ENCODE peak calls at places on chromosome 2, in six cellular contexts. One of them, this sample, is unnamed.
A peak's percentile ranks its signal among the peaks of the same experiment; 100 is the strongest.

GRCh38 chr2:227761734-227762476 is 16.2 kb downstream of the SCYGR8 start:
- DNase-seq in IMR-90: peak; percentile 8
- DNase-seq in GM12878: no peak
- DNase-seq in K562: no peak
- DNase-seq in HEK293T: no peak
- DNase-seq in HepG2: peak; percentile 62
- DNase-seq in this sample: no peak

GRCh38 chr2:98487806-98488189 is 43.1 kb downstream of the INPP4A start:
- DNase-seq in IMR-90: peak; percentile 17
- DNase-seq in GM12878: peak; percentile 92
- DNase-seq in K562: peak; percentile 50
- DNase-seq in HEK293T: peak; percentile 34
- DNase-seq in HepG2: peak; percentile 66
- DNase-seq in this sample: peak; percentile 59

GRCh38 chr2:215615829-215616226 is 180.0 kb upstream of the FN1 start:
- DNase-seq in IMR-90: no peak
- DNase-seq in GM12878: no peak
- DNase-seq in K562: no peak
- DNase-seq in HEK293T: no peak
- DNase-seq in HepG2: no peak
- DNase-seq in this sample: no peak

GRCh38 chr2:233839447-233839820 is 14.9 kb downstream of the HJURP start:
- DNase-seq in IMR-90: no peak
- DNase-seq in GM12878: no peak
- DNase-seq in K562: no peak
- DNase-seq in HEK293T: no peak
- DNase-seq in HepG2: no peak
- DNase-seq in this sample: no peak

GRCh38 chr2:199108056-199108455 is 349.7 kb downstream of the SATB2 start:
- DNase-seq in IMR-90: no peak
- DNase-seq in GM12878: no peak
- DNase-seq in K562: no peak
- DNase-seq in HEK293T: no peak
- DNase-seq in HepG2: no peak
- DNase-seq in this sample: no peak

GRCh38 chr2:152415811-152416210 is 80.8 kb downstream of the FMNL2 start:
- DNase-seq in IMR-90: no peak
- DNase-seq in GM12878: no peak
- DNase-seq in K562: no peak
- DNase-seq in HEK293T: no peak
- DNase-seq in HepG2: no peak
- DNase-seq in this sample: no peak

GRCh38 chr2:234495801-234496441 is 960 bp downstream of the ARL4C start:
- DNase-seq in IMR-90: peak; percentile 32
- DNase-seq in GM12878: no peak
- DNase-seq in K562: no peak
- DNase-seq in HEK293T: no peak
- DNase-seq in HepG2: no peak
- DNase-seq in this sample: no peak

GRCh38 chr2:65974067-65974723 is 460.7 kb upstream of the MEIS1 start:
- DNase-seq in IMR-90: no peak
- DNase-seq in GM12878: no peak
- DNase-seq in K562: no peak
- DNase-seq in HEK293T: peak; percentile 13
- DNase-seq in HepG2: no peak
- DNase-seq in this sample: no peak

GRCh38 chr2:69791045-69791444 is 38.4 kb upstream of the GMCL1 start:
- DNase-seq in IMR-90: no peak
- DNase-seq in GM12878: no peak
- DNase-seq in K562: no peak
- DNase-seq in HEK293T: no peak
- DNase-seq in HepG2: no peak
- DNase-seq in this sample: no peak

GRCh38 chr2:220499281-220499680 is 871.9 kb downstream of the SLC4A3 start:
- DNase-seq in IMR-90: peak; percentile 80
- DNase-seq in GM12878: no peak
- DNase-seq in K562: no peak
- DNase-seq in HEK293T: no peak
- DNase-seq in HepG2: no peak
- DNase-seq in this sample: peak; percentile 39

GRCh38 chr2:179538406-179538805 is 273.8 kb upstream of the SESTD1 start:
- DNase-seq in IMR-90: peak; percentile 41
- DNase-seq in GM12878: no peak
- DNase-seq in K562: no peak
- DNase-seq in HEK293T: no peak
- DNase-seq in HepG2: no peak
- DNase-seq in this sample: no peak

GRCh38 chr2:70627499-70627898 is 73.9 kb upstream of the TGFA start:
- DNase-seq in IMR-90: no peak
- DNase-seq in GM12878: no peak
- DNase-seq in K562: peak; percentile 30
- DNase-seq in HEK293T: no peak
- DNase-seq in HepG2: peak; percentile 24
- DNase-seq in this sample: peak; percentile 64

GRCh38 chr2:236217926-236218325 is 46.3 kb downstream of the ASB18 start:
- DNase-seq in IMR-90: no peak
- DNase-seq in GM12878: no peak
- DNase-seq in K562: no peak
- DNase-seq in HEK293T: no peak
- DNase-seq in HepG2: no peak
- DNase-seq in this sample: no peak

GRCh38 chr2:181371782-181372292 is 85.3 kb upstream of the ITGA4 start:
- DNase-seq in IMR-90: peak; percentile 57
- DNase-seq in GM12878: no peak
- DNase-seq in K562: no peak
- DNase-seq in HEK293T: no peak
- DNase-seq in HepG2: no peak
- DNase-seq in this sample: no peak

GRCh38 chr2:27379383-27379839 is 1.1 kb downstream of the ZNF513 start:
- DNase-seq in IMR-90: no peak
- DNase-seq in GM12878: no peak
- DNase-seq in K562: no peak
- DNase-seq in HEK293T: no peak
- DNase-seq in HepG2: no peak
- DNase-seq in this sample: no peak
- TF ChIP-seq BHLHE40 in IMR-90: no peak
- TF ChIP-seq BHLHE40 in GM12878: no peak
- TF ChIP-seq BHLHE40 in K562: no peak
- TF ChIP-seq BHLHE40 in HEK293T: no peak
- TF ChIP-seq BHLHE40 in HepG2: no peak
- TF ChIP-seq BHLHE40 in this sample: no peak

GRCh38 chr2:54595999-54596903 is 127.2 kb upstream of the EML6 start:
- DNase-seq in IMR-90: no peak
- DNase-seq in GM12878: no peak
- DNase-seq in K562: no peak
- DNase-seq in HEK293T: no peak
- DNase-seq in HepG2: no peak
- DNase-seq in this sample: no peak
- TF ChIP-seq BHLHE40 in IMR-90: no peak
- TF ChIP-seq BHLHE40 in GM12878: no peak
- TF ChIP-seq BHLHE40 in K562: no peak
- TF ChIP-seq BHLHE40 in HEK293T: no peak
- TF ChIP-seq BHLHE40 in HepG2: no peak
- TF ChIP-seq BHLHE40 in this sample: no peak

GRCh38 chr2:12493031-12493513 is 223.7 kb upstream of the TRIB2 start:
- DNase-seq in IMR-90: peak; percentile 93
- DNase-seq in GM12878: no peak
- DNase-seq in K562: peak; percentile 70
- DNase-seq in HEK293T: no peak
- DNase-seq in HepG2: no peak
- DNase-seq in this sample: no peak
- TF ChIP-seq BHLHE40 in IMR-90: no peak
- TF ChIP-seq BHLHE40 in GM12878: no peak
- TF ChIP-seq BHLHE40 in K562: no peak
- TF ChIP-seq BHLHE40 in HEK293T: no peak
- TF ChIP-seq BHLHE40 in HepG2: no peak
- TF ChIP-seq BHLHE40 in this sample: no peak

GRCh38 chr2:112187805-112188596 is 49.8 kb downstream of the FBLN7 start:
- DNase-seq in IMR-90: no peak
- DNase-seq in GM12878: no peak
- DNase-seq in K562: peak; percentile 61
- DNase-seq in HEK293T: no peak
- DNase-seq in HepG2: no peak
- DNase-seq in this sample: no peak
- TF ChIP-seq BHLHE40 in IMR-90: no peak
- TF ChIP-seq BHLHE40 in GM12878: no peak
- TF ChIP-seq BHLHE40 in K562: peak; percentile 62
- TF ChIP-seq BHLHE40 in HEK293T: no peak
- TF ChIP-seq BHLHE40 in HepG2: no peak
- TF ChIP-seq BHLHE40 in this sample: no peak

DNA sequence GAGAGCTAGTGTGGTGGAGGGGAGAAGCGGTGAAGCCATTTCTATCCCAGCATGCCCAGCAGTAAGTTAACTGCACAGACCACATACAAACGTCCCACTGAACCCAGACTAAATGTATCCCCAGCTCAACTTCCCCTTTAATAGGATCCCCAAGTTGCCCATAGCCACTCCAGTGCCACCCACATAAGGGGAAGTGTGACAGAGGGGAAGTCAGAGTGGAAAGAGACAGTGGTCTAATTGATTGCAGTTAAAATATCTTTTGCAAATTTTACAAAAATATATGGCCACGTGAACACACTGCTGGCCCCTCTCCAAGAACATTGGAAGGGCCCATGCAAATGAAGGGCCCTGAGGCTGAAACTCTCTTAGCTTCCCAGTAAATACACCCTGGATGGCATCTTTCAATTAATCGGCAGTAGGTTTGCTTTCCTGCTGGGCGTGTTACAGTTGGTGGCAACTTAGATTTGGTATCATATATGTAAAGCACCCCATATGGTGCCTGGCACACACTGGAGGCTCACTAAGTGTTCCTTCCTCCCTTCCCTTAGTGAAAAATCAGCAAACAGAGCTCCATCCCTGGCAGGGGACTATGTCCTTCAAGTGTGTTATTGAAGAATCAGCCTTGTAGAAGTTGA is 146.4 kb upstream of the ITGA6 start:
- DNase-seq in IMR-90: no peak
- DNase-seq in GM12878: peak; percentile 11
- DNase-seq in K562: no peak
- DNase-seq in HEK293T: no peak
- DNase-seq in HepG2: no peak
- DNase-seq in this sample: no peak
- TF ChIP-seq BHLHE40 in IMR-90: no peak
- TF ChIP-seq BHLHE40 in GM12878: no peak
- TF ChIP-seq BHLHE40 in K562: no peak
- TF ChIP-seq BHLHE40 in HEK293T: no peak
- TF ChIP-seq BHLHE40 in HepG2: no peak
- TF ChIP-seq BHLHE40 in this sample: no peak

DNA sequence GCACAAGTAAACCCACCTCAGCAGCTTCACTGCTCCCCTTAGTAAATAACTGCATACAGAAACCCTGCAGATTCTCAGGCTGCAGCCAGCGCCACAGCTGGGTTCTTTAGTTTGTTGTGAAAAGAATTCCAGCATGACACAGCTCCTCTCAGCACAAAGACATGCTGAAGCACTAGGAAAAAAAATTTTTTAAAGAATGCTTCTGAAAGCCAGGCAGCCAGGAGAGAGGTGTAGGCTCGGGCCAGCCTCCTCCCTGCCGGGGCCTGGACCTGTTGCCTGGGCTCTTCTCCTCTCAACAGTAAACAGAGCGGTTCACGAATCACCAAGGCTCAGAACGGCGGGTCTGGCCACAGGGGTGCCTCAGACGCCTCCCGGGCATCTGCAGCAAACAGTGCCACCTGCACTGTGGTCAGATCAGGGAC is 95.7 kb upstream of the POU3F3 start:
- DNase-seq in IMR-90: no peak
- DNase-seq in GM12878: no peak
- DNase-seq in K562: no peak
- DNase-seq in HEK293T: no peak
- DNase-seq in HepG2: no peak
- DNase-seq in this sample: no peak
- TF ChIP-seq BHLHE40 in IMR-90: no peak
- TF ChIP-seq BHLHE40 in GM12878: no peak
- TF ChIP-seq BHLHE40 in K562: no peak
- TF ChIP-seq BHLHE40 in HEK293T: no peak
- TF ChIP-seq BHLHE40 in HepG2: no peak
- TF ChIP-seq BHLHE40 in this sample: no peak

GRCh38 chr2:111632661-111633060 is 251.3 kb downstream of the ANAPC1 start:
- DNase-seq in IMR-90: peak; percentile 71
- DNase-seq in GM12878: no peak
- DNase-seq in K562: no peak
- DNase-seq in HEK293T: no peak
- DNase-seq in HepG2: no peak
- DNase-seq in this sample: no peak
- TF ChIP-seq BHLHE40 in IMR-90: no peak
- TF ChIP-seq BHLHE40 in GM12878: no peak
- TF ChIP-seq BHLHE40 in K562: no peak
- TF ChIP-seq BHLHE40 in HEK293T: no peak
- TF ChIP-seq BHLHE40 in HepG2: no peak
- TF ChIP-seq BHLHE40 in this sample: no peak

This sample was measured in A549.